ENCODE peak calls at places on chromosomes 1 and 21, in nine cellular contexts. S is KG1, L is Right ventricle myocardium superior, O is B cell, Z is occipital lobe, P is GM03348, E is T1000, N is cortex of kidney, J is NCI-H774. I is an unnamed sample.

GRCh38 chr21:15058718-15059316 is 6.0 kb downstream of the NRIP1 start:
- DNase-seq in J (no peak), O (no peak), E (no peak), P (peak; percentile 29), S (peak; percentile 15), L (no peak), Z (no peak), N (no peak), I (no peak)

GRCh38 chr1:107339775-107340174 is 198.9 kb downstream of the NTNG1 start:
- DNase-seq in J (no peak), L (no peak), O (no peak), P (no peak), N (no peak), E (no peak), S (no peak), Z (no peak), I (no peak)

GRCh38 chr1:1116701-1117468 is 996 bp upstream of the C1orf159 start:
- DNase-seq in O (peak; percentile 71), J (no peak), N (no peak), P (peak; percentile 54), L (peak; percentile 35), Z (no peak), S (no peak), E (no peak), I (no peak)

GRCh38 chr1:98112631-98113030 is 191.8 kb upstream of the DPYD start:
- DNase-seq in N (no peak), P (no peak), O (no peak), J (no peak), L (no peak), Z (no peak), S (no peak), E (no peak), I (no peak)

GRCh38 chr1:192969091-192969490 is 90.1 kb downstream of the UCHL5 start:
- DNase-seq in O (no peak), J (no peak), E (no peak), P (no peak), N (no peak), S (no peak), Z (no peak), L (no peak), I (no peak)

GRCh38 chr1:199743227-199743626 is 284.3 kb upstream of the NR5A2 start:
- DNase-seq in S (no peak), E (no peak), L (no peak), N (no peak), O (no peak), P (peak; percentile 7), J (no peak), Z (no peak), I (no peak)

GRCh38 chr1:17540255-17541001 is 930 bp downstream of the ARHGEF10L start:
- DNase-seq in N (no peak), S (no peak), J (no peak), E (no peak), L (peak; percentile 77), P (peak; percentile 87), Z (no peak), O (no peak), I (peak; percentile 88)

GRCh38 chr1:228452194-228453021 is 34.8 kb upstream of the RNF187 start:
- DNase-seq in S (no peak), P (no peak), N (no peak), J (no peak), O (no peak), L (no peak), Z (no peak), E (no peak), I (no peak)

GRCh38 chr1:97353094-97353493 is 567.7 kb downstream of the DPYD start:
- DNase-seq in E (no peak), J (no peak), L (no peak), N (no peak), O (no peak), S (no peak), Z (no peak), P (no peak), I (no peak)

GRCh38 chr21:42425603-42425985 is 21.9 kb downstream of the UBASH3A start:
- DNase-seq in S (no peak), L (no peak), E (no peak), O (no peak), N (no peak), P (no peak), Z (no peak), J (no peak), I (no peak)

GRCh38 chr21:45963225-45963555 is 18.4 kb upstream of the COL6A1 start:
- DNase-seq in E (no peak), S (no peak), O (no peak), J (no peak), N (no peak), P (no peak), Z (no peak), L (no peak), I (no peak)

GRCh38 chr1:56645663-56646330 is 683 bp downstream of the PRKAA2 start:
- DNase-seq in E (no peak), S (no peak), P (peak; percentile 3), O (peak; percentile 15), L (peak; percentile 46), J (no peak), N (no peak), Z (peak; percentile 36), I (no peak)

GRCh38 chr1:44131411-44131810 is 10.0 kb downstream of the KLF18 start:
- DNase-seq in S (no peak), P (no peak), J (no peak), Z (no peak), L (no peak), O (no peak), E (no peak), N (no peak), I (no peak)

I was measured in cerebellar nuclear complex.